ENCODE peak calls at places on chromosome 10, in ten cellular contexts. One of them, this sample, is unnamed.

GRCh38 chr10:17161788-17162187 is 32.2 kb upstream of the CUBN start:
- DNase-seq in CD4-positive, alpha-beta T cell: no peak
- DNase-seq in upper lobe of left lung: no peak
- DNase-seq in AG10803: no peak
- DNase-seq in RWPE1: no peak
- DNase-seq in H9: no peak
- DNase-seq in Calu3: no peak
- DNase-seq in AG04449: no peak
- DNase-seq in choroid plexus epithelial cell: no peak
- DNase-seq in breast epithelium: no peak
- DNase-seq in this sample: no peak

GRCh38 chr10:86399514-86399878 is 32.9 kb upstream of the GRID1 start:
- DNase-seq in H9: no peak
- DNase-seq in Calu3: no peak
- DNase-seq in RWPE1: no peak
- DNase-seq in AG10803: no peak
- DNase-seq in breast epithelium: no peak
- DNase-seq in AG04449: no peak
- DNase-seq in choroid plexus epithelial cell: no peak
- DNase-seq in CD4-positive, alpha-beta T cell: no peak
- DNase-seq in upper lobe of left lung: no peak
- DNase-seq in this sample: no peak

GRCh38 chr10:26503911-26504310 is 65.8 kb downstream of the APBB1IP start:
- DNase-seq in H9: peak
- DNase-seq in AG10803: no peak
- DNase-seq in Calu3: peak
- DNase-seq in AG04449: no peak
- DNase-seq in RWPE1: no peak
- DNase-seq in choroid plexus epithelial cell: no peak
- DNase-seq in breast epithelium: no peak
- DNase-seq in CD4-positive, alpha-beta T cell: peak
- DNase-seq in upper lobe of left lung: no peak
- DNase-seq in this sample: no peak

GRCh38 chr10:116056445-116057293 is 216.3 kb downstream of the GFRA1 start:
- DNase-seq in choroid plexus epithelial cell: no peak
- DNase-seq in CD4-positive, alpha-beta T cell: no peak
- DNase-seq in AG04449: no peak
- DNase-seq in breast epithelium: no peak
- DNase-seq in RWPE1: no peak
- DNase-seq in AG10803: peak
- DNase-seq in H9: no peak
- DNase-seq in upper lobe of left lung: no peak
- DNase-seq in Calu3: no peak
- DNase-seq in this sample: no peak

GRCh38 chr10:69496352-69497234 is 45.3 kb downstream of the TSPAN15 start:
- DNase-seq in AG04449: no peak
- DNase-seq in breast epithelium: peak
- DNase-seq in H9: no peak
- DNase-seq in upper lobe of left lung: no peak
- DNase-seq in Calu3: no peak
- DNase-seq in RWPE1: no peak
- DNase-seq in choroid plexus epithelial cell: no peak
- DNase-seq in CD4-positive, alpha-beta T cell: peak
- DNase-seq in AG10803: no peak
- DNase-seq in this sample: no peak

GRCh38 chr10:86180861-86181260 is 185.7 kb downstream of the GRID1 start:
- DNase-seq in CD4-positive, alpha-beta T cell: no peak
- DNase-seq in AG10803: no peak
- DNase-seq in Calu3: no peak
- DNase-seq in breast epithelium: no peak
- DNase-seq in upper lobe of left lung: no peak
- DNase-seq in H9: no peak
- DNase-seq in choroid plexus epithelial cell: no peak
- DNase-seq in AG04449: no peak
- DNase-seq in RWPE1: no peak
- DNase-seq in this sample: no peak

GRCh38 chr10:6980353-6980752 is 400.3 kb upstream of the PRKCQ start:
- DNase-seq in Calu3: no peak
- DNase-seq in upper lobe of left lung: no peak
- DNase-seq in breast epithelium: no peak
- DNase-seq in RWPE1: no peak
- DNase-seq in choroid plexus epithelial cell: no peak
- DNase-seq in CD4-positive, alpha-beta T cell: no peak
- DNase-seq in H9: no peak
- DNase-seq in AG04449: no peak
- DNase-seq in AG10803: no peak
- DNase-seq in this sample: no peak

GRCh38 chr10:112852308-112852707 is 97.7 kb upstream of the TCF7L2 start:
- DNase-seq in AG04449: no peak
- DNase-seq in Calu3: no peak
- DNase-seq in choroid plexus epithelial cell: no peak
- DNase-seq in H9: no peak
- DNase-seq in RWPE1: no peak
- DNase-seq in breast epithelium: no peak
- DNase-seq in AG10803: no peak
- DNase-seq in upper lobe of left lung: peak
- DNase-seq in CD4-positive, alpha-beta T cell: no peak
- DNase-seq in this sample: no peak

GRCh38 chr10:100101526-100102076 is 19.9 kb upstream of the CPN1 start:
- DNase-seq in CD4-positive, alpha-beta T cell: no peak
- DNase-seq in RWPE1: peak
- DNase-seq in choroid plexus epithelial cell: peak
- DNase-seq in AG04449: no peak
- DNase-seq in AG10803: peak
- DNase-seq in Calu3: no peak
- DNase-seq in upper lobe of left lung: no peak
- DNase-seq in H9: no peak
- DNase-seq in breast epithelium: no peak
- DNase-seq in this sample: no peak

GRCh38 chr10:100106865-100107264 is 25.2 kb upstream of the CPN1 start:
- DNase-seq in CD4-positive, alpha-beta T cell: no peak
- DNase-seq in H9: no peak
- DNase-seq in upper lobe of left lung: no peak
- DNase-seq in AG04449: no peak
- DNase-seq in breast epithelium: no peak
- DNase-seq in Calu3: no peak
- DNase-seq in RWPE1: no peak
- DNase-seq in AG10803: no peak
- DNase-seq in choroid plexus epithelial cell: no peak
- DNase-seq in this sample: no peak

GRCh38 chr10:100104300-100104699 is 22.6 kb upstream of the CPN1 start:
- DNase-seq in AG04449: no peak
- DNase-seq in choroid plexus epithelial cell: no peak
- DNase-seq in Calu3: no peak
- DNase-seq in AG10803: no peak
- DNase-seq in H9: no peak
- DNase-seq in RWPE1: no peak
- DNase-seq in CD4-positive, alpha-beta T cell: no peak
- DNase-seq in upper lobe of left lung: no peak
- DNase-seq in breast epithelium: no peak
- DNase-seq in this sample: no peak

GRCh38 chr10:100103581-100103980 is 21.9 kb upstream of the CPN1 start:
- DNase-seq in CD4-positive, alpha-beta T cell: no peak
- DNase-seq in breast epithelium: no peak
- DNase-seq in upper lobe of left lung: no peak
- DNase-seq in choroid plexus epithelial cell: peak
- DNase-seq in AG04449: peak
- DNase-seq in RWPE1: no peak
- DNase-seq in Calu3: no peak
- DNase-seq in H9: no peak
- DNase-seq in AG10803: peak
- DNase-seq in this sample: no peak

DNA sequence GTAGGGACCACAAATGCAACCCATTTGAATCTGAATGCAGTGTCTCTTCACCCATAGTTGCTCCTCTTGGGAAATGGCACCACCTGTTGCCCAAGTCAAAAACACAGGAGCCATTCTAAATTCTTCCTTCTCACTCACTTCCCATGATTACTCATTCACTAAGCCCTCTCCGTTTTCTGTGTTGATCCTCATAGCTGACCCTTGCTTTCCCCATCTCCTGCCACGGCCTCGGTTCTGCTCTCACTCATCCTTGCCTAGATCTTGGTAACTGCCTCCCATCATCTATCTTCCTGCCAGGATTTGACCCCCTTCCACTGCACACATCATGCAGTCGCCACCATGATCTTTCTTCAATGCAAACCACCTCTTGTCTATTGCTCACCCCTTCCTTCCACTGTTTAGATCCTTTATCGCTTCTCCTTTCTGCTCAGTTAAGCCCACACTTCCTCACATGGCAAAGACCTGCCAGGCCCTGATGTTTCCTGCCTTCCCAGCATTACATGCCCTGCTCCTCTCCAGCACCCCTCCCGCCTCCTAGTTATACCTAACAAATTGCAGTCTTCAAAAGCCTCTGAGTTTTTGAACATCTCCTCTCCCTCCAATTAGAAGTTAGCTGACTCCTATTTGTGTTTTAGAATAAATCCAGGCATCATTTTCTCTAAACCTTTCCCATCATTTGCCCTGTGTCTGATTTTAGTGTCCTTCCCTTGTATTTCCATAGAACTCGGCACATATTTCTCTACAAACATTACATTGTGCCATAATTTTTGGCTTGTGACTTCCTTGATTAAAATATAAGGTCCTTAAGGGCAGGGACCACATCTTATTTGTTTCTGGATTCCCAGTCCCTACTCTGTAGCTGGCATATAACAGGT is 19.2 kb upstream of the CPN1 start:
- DNase-seq in AG04449: no peak
- DNase-seq in Calu3: no peak
- DNase-seq in upper lobe of left lung: no peak
- DNase-seq in H9: no peak
- DNase-seq in choroid plexus epithelial cell: peak
- DNase-seq in RWPE1: peak
- DNase-seq in CD4-positive, alpha-beta T cell: no peak
- DNase-seq in AG10803: peak
- DNase-seq in breast epithelium: no peak
- DNase-seq in this sample: no peak
- TF ChIP-seq CTCF in AG04449: no peak
- TF ChIP-seq CTCF in Calu3: no peak
- TF ChIP-seq CTCF in upper lobe of left lung: no peak
- TF ChIP-seq CTCF in H9: peak
- TF ChIP-seq CTCF in choroid plexus epithelial cell: peak
- TF ChIP-seq CTCF in RWPE1: no peak
- TF ChIP-seq CTCF in CD4-positive, alpha-beta T cell: no peak
- TF ChIP-seq CTCF in AG10803: peak
- TF ChIP-seq CTCF in breast epithelium: no peak
- TF ChIP-seq CTCF in this sample: no peak

GRCh38 chr10:102090772-102091171 is 25.6 kb downstream of the HPS6 start:
- DNase-seq in RWPE1: peak
- DNase-seq in AG04449: no peak
- DNase-seq in CD4-positive, alpha-beta T cell: no peak
- DNase-seq in Calu3: no peak
- DNase-seq in AG10803: no peak
- DNase-seq in breast epithelium: no peak
- DNase-seq in upper lobe of left lung: no peak
- DNase-seq in H9: no peak
- DNase-seq in choroid plexus epithelial cell: no peak
- DNase-seq in this sample: no peak
- TF ChIP-seq CTCF in RWPE1: no peak
- TF ChIP-seq CTCF in AG04449: no peak
- TF ChIP-seq CTCF in CD4-positive, alpha-beta T cell: no peak
- TF ChIP-seq CTCF in Calu3: no peak
- TF ChIP-seq CTCF in AG10803: no peak
- TF ChIP-seq CTCF in breast epithelium: no peak
- TF ChIP-seq CTCF in upper lobe of left lung: no peak
- TF ChIP-seq CTCF in H9: no peak
- TF ChIP-seq CTCF in choroid plexus epithelial cell: no peak
- TF ChIP-seq CTCF in this sample: no peak

DNA sequence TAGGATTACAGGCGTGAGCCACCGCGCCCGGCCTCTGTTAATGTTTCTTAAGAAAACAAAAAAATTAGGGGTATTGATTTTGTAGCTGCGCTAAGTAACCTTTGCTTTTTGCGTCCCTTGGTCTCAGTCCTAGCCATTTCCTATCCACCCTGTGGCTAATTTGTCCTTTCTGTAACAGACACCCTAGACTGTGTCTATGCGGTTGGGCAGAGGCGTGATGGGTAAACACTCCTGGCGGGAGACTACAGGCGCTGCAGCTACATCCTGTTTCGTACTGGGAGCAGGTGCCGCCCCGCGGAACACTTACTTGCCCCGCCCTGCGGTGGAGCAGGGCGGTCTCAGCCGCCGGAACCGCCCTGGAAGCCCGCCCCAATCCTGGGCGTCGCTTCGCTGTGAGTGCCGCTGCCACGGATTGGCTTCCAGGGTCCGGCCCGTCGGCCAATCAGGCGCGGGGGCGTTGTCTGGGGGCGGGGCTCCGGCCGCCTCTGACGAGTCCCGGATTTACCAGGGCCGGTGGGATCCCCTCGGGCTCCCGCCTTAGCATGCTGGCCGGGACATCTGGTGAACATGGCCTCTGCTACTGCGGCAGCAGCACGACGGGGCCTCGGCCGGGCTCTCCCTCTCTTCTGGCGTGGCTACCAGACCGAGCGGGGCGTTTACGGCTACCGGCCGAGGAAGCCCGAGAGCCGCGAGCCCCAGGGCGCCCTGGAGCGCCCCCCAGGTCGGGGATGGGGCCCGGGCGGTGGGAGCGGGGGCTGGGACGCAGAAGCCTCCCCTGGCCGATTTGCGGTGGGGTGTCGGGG is at the start of gene DHTKD1:
- DNase-seq in choroid plexus epithelial cell: peak
- DNase-seq in upper lobe of left lung: peak
- DNase-seq in AG04449: peak
- DNase-seq in breast epithelium: peak
- DNase-seq in H9: peak
- DNase-seq in AG10803: peak
- DNase-seq in Calu3: peak
- DNase-seq in CD4-positive, alpha-beta T cell: peak
- DNase-seq in RWPE1: peak
- DNase-seq in this sample: peak
- TF ChIP-seq CTCF in choroid plexus epithelial cell: peak
- TF ChIP-seq CTCF in upper lobe of left lung: peak
- TF ChIP-seq CTCF in AG04449: peak
- TF ChIP-seq CTCF in breast epithelium: no peak
- TF ChIP-seq CTCF in H9: peak
- TF ChIP-seq CTCF in AG10803: peak
- TF ChIP-seq CTCF in Calu3: no peak
- TF ChIP-seq CTCF in CD4-positive, alpha-beta T cell: peak
- TF ChIP-seq CTCF in RWPE1: no peak
- TF ChIP-seq CTCF in this sample: peak

DNA sequence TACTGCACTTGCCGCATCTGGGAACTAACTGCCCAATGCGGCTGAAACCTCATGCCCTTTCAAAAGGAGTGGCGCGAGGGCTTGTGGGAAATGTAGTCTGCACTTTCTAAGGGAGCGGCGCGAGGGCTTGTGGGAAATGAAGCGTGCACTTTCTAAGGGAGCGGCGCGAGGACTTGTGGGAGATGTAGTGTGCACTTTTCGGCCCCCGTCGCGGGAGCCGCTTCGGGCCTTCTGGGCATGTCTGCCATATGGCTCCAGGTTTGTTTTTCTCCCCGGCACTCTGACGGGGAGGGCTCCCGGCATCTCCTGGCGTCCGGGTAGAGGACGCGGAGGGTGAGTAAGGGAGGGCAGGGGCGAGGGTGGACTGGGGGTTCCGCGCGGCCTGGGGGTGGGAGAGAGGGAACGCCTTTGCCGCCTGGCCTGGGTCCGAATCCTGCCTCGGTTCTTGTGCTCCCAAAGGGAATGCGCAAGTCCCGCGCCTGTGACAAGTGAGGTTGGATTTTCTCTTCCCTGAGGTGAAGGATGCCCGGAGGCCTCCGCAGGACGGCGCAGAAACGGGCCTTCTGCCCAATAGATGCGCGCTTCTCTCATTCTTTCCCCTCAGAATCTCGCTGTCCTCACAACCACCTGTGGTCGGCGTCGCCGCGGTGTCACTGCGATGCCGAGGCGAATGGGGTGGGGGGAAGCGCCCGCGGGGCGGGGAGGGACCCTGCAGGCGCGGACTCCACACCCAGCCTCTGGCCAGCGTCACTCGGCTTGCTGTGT is at the start of gene ZNF37A:
- DNase-seq in RWPE1: peak
- DNase-seq in breast epithelium: peak
- DNase-seq in H9: peak
- DNase-seq in AG04449: peak
- DNase-seq in AG10803: peak
- DNase-seq in CD4-positive, alpha-beta T cell: peak
- DNase-seq in choroid plexus epithelial cell: peak
- DNase-seq in Calu3: peak
- DNase-seq in upper lobe of left lung: peak
- DNase-seq in this sample: peak
- TF ChIP-seq CTCF in RWPE1: no peak
- TF ChIP-seq CTCF in breast epithelium: no peak
- TF ChIP-seq CTCF in H9: no peak
- TF ChIP-seq CTCF in AG04449: no peak
- TF ChIP-seq CTCF in AG10803: no peak
- TF ChIP-seq CTCF in CD4-positive, alpha-beta T cell: no peak
- TF ChIP-seq CTCF in choroid plexus epithelial cell: no peak
- TF ChIP-seq CTCF in Calu3: no peak
- TF ChIP-seq CTCF in upper lobe of left lung: no peak
- TF ChIP-seq CTCF in this sample: no peak

This sample was measured in mesothelial cell of epicardium.